ENCODE peak calls at places on chromosome 1, in six cellular contexts. W, C, Q, D, I and Y are unnamed samples.

GRCh38 chr1:172969611-172970010 is 81.1 kb downstream of the TNFSF18 start:
- DNase-seq in W (no peak), C (no peak), Q (no peak), D (no peak), I (no peak), Y (no peak)

GRCh38 chr1:226983998-226984364 is 43.9 kb downstream of the COQ8A start:
- DNase-seq in W (no peak), C (no peak), Q (no peak), D (no peak), I (no peak), Y (no peak)

GRCh38 chr1:12424150-12424549 is 193.9 kb downstream of the DHRS3 start:
- DNase-seq in W (no peak), C (no peak), Q (no peak), D (no peak), I (no peak), Y (no peak)

GRCh38 chr1:42184616-42185015 is 20.1 kb upstream of the GUCA2A start:
- DNase-seq in W (no peak), C (no peak), Q (no peak), D (no peak), I (no peak), Y (no peak)

GRCh38 chr1:47752048-47752451 is 245.1 kb downstream of the TRABD2B start:
- DNase-seq in W (no peak), C (no peak), Q (no peak), D (no peak), I (no peak), Y (no peak)

GRCh38 chr1:116909511-116910378 is at the start of gene PTGFRN:
- DNase-seq in W (no peak), C (no peak), Q (peak; percentile 81), D (no peak), I (peak; percentile 87), Y (no peak)

GRCh38 chr1:241600496-241600901 is 39.7 kb downstream of the CHML start:
- DNase-seq in W (no peak), C (no peak), Q (no peak), D (no peak), I (no peak), Y (no peak)

GRCh38 chr1:221487781-221488520 is 253.9 kb downstream of the DUSP10 start:
- DNase-seq in W (no peak), C (no peak), Q (no peak), D (no peak), I (no peak), Y (no peak)

GRCh38 chr1:205168291-205168690 is 43.2 kb downstream of the DSTYK start:
- DNase-seq in W (no peak), C (no peak), Q (no peak), D (no peak), I (no peak), Y (no peak)

GRCh38 chr1:33727310-33727709 is 136.6 kb upstream of the HMGB4 start:
- DNase-seq in W (no peak), C (no peak), Q (no peak), D (no peak), I (no peak), Y (no peak)

GRCh38 chr1:92755541-92756351 is 29.2 kb downstream of the EVI5 start:
- DNase-seq in W (no peak), C (no peak), Q (peak; percentile 21), D (peak; percentile 77), I (no peak), Y (no peak)